ENCODE peak calls at places on chromosome 2, in five cellular contexts. One of them, this sample, is unnamed.

GRCh38 chr2:146370821-146371220 is 1474.0 kb upstream of the ACVR2A start:
- DNase-seq in effector CD4-positive, alpha-beta T cell: no peak
- DNase-seq in aorta: no peak
- DNase-seq in EL: peak
- DNase-seq in NCI-H1105: no peak
- DNase-seq in this sample: no peak

GRCh38 chr2:62826953-62827675 is 121.6 kb downstream of the EHBP1 start:
- DNase-seq in effector CD4-positive, alpha-beta T cell: no peak
- DNase-seq in aorta: no peak
- DNase-seq in EL: no peak
- DNase-seq in NCI-H1105: no peak
- DNase-seq in this sample: no peak

GRCh38 chr2:48169066-48169724 is 262.9 kb upstream of the FBXO11 start:
- DNase-seq in effector CD4-positive, alpha-beta T cell: no peak
- DNase-seq in aorta: no peak
- DNase-seq in EL: no peak
- DNase-seq in NCI-H1105: no peak
- DNase-seq in this sample: no peak

GRCh38 chr2:70471129-70471528 is 82.5 kb downstream of the TGFA start:
- DNase-seq in effector CD4-positive, alpha-beta T cell: no peak
- DNase-seq in aorta: peak
- DNase-seq in EL: no peak
- DNase-seq in NCI-H1105: no peak
- DNase-seq in this sample: no peak

GRCh38 chr2:197309369-197310231 is 980 bp downstream of the ANKRD44 start:
- DNase-seq in effector CD4-positive, alpha-beta T cell: peak
- DNase-seq in aorta: peak
- DNase-seq in EL: peak
- DNase-seq in NCI-H1105: no peak
- DNase-seq in this sample: no peak

GRCh38 chr2:38750793-38751042 is 443 bp downstream of the SRSF7 start:
- DNase-seq in effector CD4-positive, alpha-beta T cell: peak
- DNase-seq in aorta: peak
- DNase-seq in EL: no peak
- DNase-seq in NCI-H1105: peak
- DNase-seq in this sample: no peak

GRCh38 chr2:203983064-203983715 is 46.6 kb downstream of the ICOS start:
- DNase-seq in effector CD4-positive, alpha-beta T cell: no peak
- DNase-seq in aorta: no peak
- DNase-seq in EL: no peak
- DNase-seq in NCI-H1105: no peak
- DNase-seq in this sample: no peak

GRCh38 chr2:187272255-187272654 is 175.8 kb downstream of the CALCRL start:
- DNase-seq in effector CD4-positive, alpha-beta T cell: no peak
- DNase-seq in aorta: no peak
- DNase-seq in EL: no peak
- DNase-seq in NCI-H1105: no peak
- DNase-seq in this sample: no peak

GRCh38 chr2:222561817-222562424 is 94.0 kb downstream of the FARSB start:
- DNase-seq in effector CD4-positive, alpha-beta T cell: peak
- DNase-seq in aorta: no peak
- DNase-seq in EL: peak
- DNase-seq in NCI-H1105: peak
- DNase-seq in this sample: no peak

GRCh38 chr2:176178807-176179271 is 9.6 kb upstream of the HOXD1 start:
- DNase-seq in effector CD4-positive, alpha-beta T cell: no peak
- DNase-seq in aorta: no peak
- DNase-seq in EL: no peak
- DNase-seq in NCI-H1105: no peak
- DNase-seq in this sample: no peak

This sample was measured in right atrium auricular region.